ENCODE peak calls at places on chromosome 4, in five cellular contexts. S is epithelial cell of proximal tubule; X is NCI-H1092; M is tibial nerve; G is CD4-positive, alpha-beta T cell. L is an unnamed sample.

GRCh38 chr4:18798123-18798522 is 776.6 kb upstream of the LCORL start:
- DNase-seq in S (peak), X (no peak), M (no peak), G (no peak), L (no peak)

GRCh38 chr4:77599378-77599777 is 6.2 kb upstream of the CXCL13 start:
- DNase-seq in S (no peak), G (no peak), M (no peak), X (no peak), L (no peak)

GRCh38 chr4:165378763-165379631 is at the start of gene CPE:
- DNase-seq in M (peak), X (peak), G (peak), S (no peak), L (peak)

GRCh38 chr4:130849985-130850632 is 1754.2 kb downstream of the C4orf33 start:
- DNase-seq in G (no peak), S (peak), M (no peak), X (no peak), L (no peak)

GRCh38 chr4:140641789-140642439 is 73.2 kb upstream of the UCP1 start:
- DNase-seq in M (no peak), X (no peak), S (no peak), G (no peak), L (no peak)

GRCh38 chr4:28148221-28148620 is 1287.6 kb downstream of the STIM2 start:
- DNase-seq in X (no peak), S (no peak), G (no peak), M (no peak), L (no peak)

GRCh38 chr4:118825799-118826198 is 10.1 kb downstream of the SEC24D start:
- DNase-seq in M (no peak), X (no peak), S (no peak), G (no peak), L (no peak)

GRCh38 chr4:38188631-38189101 is 228.5 kb downstream of the PTTG2 start:
- DNase-seq in M (no peak), G (no peak), S (no peak), X (no peak), L (no peak)

GRCh38 chr4:150853882-150854281 is 161.2 kb downstream of the LRBA start:
- DNase-seq in G (no peak), X (no peak), S (no peak), M (no peak), L (no peak)

GRCh38 chr4:184755278-184755677 is 21.4 kb upstream of the CENPU start:
- DNase-seq in M (no peak), G (no peak), S (no peak), X (no peak), L (no peak)

GRCh38 chr4:72568959-72569718 is at the start of gene ADAMTS3:
- DNase-seq in X (peak), M (peak), G (no peak), S (no peak), L (no peak)

L was measured in natural killer cell.